ENCODE peak calls at places on chromosomes 2 and 18, in five cellular contexts. R is CD4-positive, alpha-beta T cell; Y is WERI-Rb-1; K is stimulated activated CD4-positive, alpha-beta T cell treated with anti-CD3 and anti-CD28 coated beads, Interleukin-4, amount 100 ng/mL, for 24 hours; A is psoas muscle. G is an unnamed sample.

GRCh38 chr18:26736301-26736700 is 129.2 kb downstream of the AQP4 start:
- DNase-seq in R (no peak), Y (no peak), K (no peak), A (no peak), G (no peak)

GRCh38 chr18:39743463-39743862 is 2177.9 kb upstream of the CELF4 start:
- DNase-seq in R (no peak), Y (no peak), K (no peak), A (no peak), G (no peak)

GRCh38 chr2:115880558-115880957 is 1438.1 kb downstream of the DPP10 start:
- DNase-seq in R (no peak), Y (peak), K (no peak), A (no peak), G (no peak)

GRCh38 chr18:26757263-26758019 is 108.1 kb downstream of the AQP4 start:
- DNase-seq in R (no peak), Y (no peak), K (no peak), A (no peak), G (no peak)

GRCh38 chr2:236284208-236284607 is 20.0 kb upstream of the ASB18 start:
- DNase-seq in R (no peak), Y (no peak), K (no peak), A (no peak), G (peak)

GRCh38 chr2:10620481-10620880 is 69.3 kb downstream of the NOL10 start:
- DNase-seq in R (no peak), Y (no peak), K (no peak), A (no peak), G (no peak)

GRCh38 chr2:167450364-167450763 is 562.1 kb downstream of the XIRP2 start:
- DNase-seq in R (no peak), Y (no peak), K (no peak), A (no peak), G (no peak)

GRCh38 chr2:108354171-108354570 is 23.6 kb upstream of the SULT1C4 start:
- DNase-seq in R (no peak), Y (no peak), K (no peak), A (no peak), G (no peak)

GRCh38 chr2:158487419-158487818 is 30.7 kb downstream of the PKP4 start:
- DNase-seq in R (no peak), Y (no peak), K (no peak), A (no peak), G (no peak)

GRCh38 chr2:113138428-113139322 is 11.3 kb downstream of the IL1RN start:
- DNase-seq in R (peak), Y (peak), K (peak), A (no peak), G (peak)

GRCh38 chr2:202494300-202494699 is 118.2 kb downstream of the BMPR2 start:
- DNase-seq in R (no peak), Y (no peak), K (no peak), A (no peak), G (no peak)